ENCODE peak calls at places on chromosomes 7 and 10, in five cellular contexts. U, J, T, E and Z are unnamed samples. For H3K4me1, the result is how much of the 10 kb centered on the place peaks cover.

GRCh38 chr10:124002391-124003069 is 90.9 kb downstream of the CHST15 start:
- DNase-seq in U (no peak), J (no peak), T (no peak), E (no peak), Z (no peak)

GRCh38 chr7:2175091-2175490 is 57.7 kb downstream of the MAD1L1 start:
- DNase-seq in U (no peak), J (no peak), T (no peak), E (no peak), Z (no peak)

GRCh38 chr10:73956476-73957338 is 41.2 kb upstream of the VCL start:
- DNase-seq in U (peak), J (peak), T (peak), E (peak), Z (peak)

GRCh38 chr10:73590881-73591577 is at the start of gene USP54:
- DNase-seq in U (peak), J (no peak), T (peak), E (peak), Z (peak)

GRCh38 chr10:93452143-93452542 is 30.0 kb downstream of the MYOF start:
- DNase-seq in U (no peak), J (no peak), T (no peak), E (no peak), Z (peak)

GRCh38 chr10:4688168-4688567 is 137.8 kb upstream of the AKR1E2 start:
- DNase-seq in U (no peak), J (no peak), T (no peak), E (no peak), Z (no peak)

GRCh38 chr7:100983451-100984187 is 14.3 kb downstream of the MUC12 start:
- DNase-seq in U (peak), J (no peak), T (peak), E (peak), Z (peak)

GRCh38 chr10:112977294-112977951 is 27.4 kb downstream of the TCF7L2 start:
- DNase-seq in U (no peak), J (no peak), T (no peak), E (no peak), Z (no peak)

GRCh38 chr10:88702848-88703597 is 3.0 kb upstream of the LIPK start:
- DNase-seq in U (peak), J (no peak), T (no peak), E (no peak), Z (peak)

GRCh38 chr7:107446988-107447387 is 22.9 kb upstream of the GPR22 start:
- DNase-seq in U (peak), J (no peak), T (peak), E (peak), Z (no peak)

GRCh38 chr7:38310601-38311057 is 37.2 kb upstream of the TARP start:
- DNase-seq in U (no peak), J (no peak), T (no peak), E (no peak), Z (no peak)

GRCh38 chr10:93074597-93075368 is 1.1 kb downstream of the CYP26A1 start:
- DNase-seq in U (no peak), J (peak), T (peak), E (no peak), Z (no peak)

GRCh38 chr7:44096326-44096881 is 7.7 kb upstream of the AEBP1 start:
- DNase-seq in U (no peak), J (no peak), T (no peak), E (no peak), Z (no peak)

GRCh38 chr7:91628742-91629141 is 251.8 kb downstream of the MTERF1 start:
- DNase-seq in U (no peak), J (no peak), T (no peak), E (no peak), Z (peak)

GRCh38 chr10:12707461-12708185 is 293.9 kb downstream of the CCDC3 start:
- DNase-seq in U (peak), J (peak), T (peak), E (peak), Z (peak)
- H3K4me1 ChIP-seq in U (half or more), J (under half), T (half or more), E (half or more), Z (half or more)

DNA sequence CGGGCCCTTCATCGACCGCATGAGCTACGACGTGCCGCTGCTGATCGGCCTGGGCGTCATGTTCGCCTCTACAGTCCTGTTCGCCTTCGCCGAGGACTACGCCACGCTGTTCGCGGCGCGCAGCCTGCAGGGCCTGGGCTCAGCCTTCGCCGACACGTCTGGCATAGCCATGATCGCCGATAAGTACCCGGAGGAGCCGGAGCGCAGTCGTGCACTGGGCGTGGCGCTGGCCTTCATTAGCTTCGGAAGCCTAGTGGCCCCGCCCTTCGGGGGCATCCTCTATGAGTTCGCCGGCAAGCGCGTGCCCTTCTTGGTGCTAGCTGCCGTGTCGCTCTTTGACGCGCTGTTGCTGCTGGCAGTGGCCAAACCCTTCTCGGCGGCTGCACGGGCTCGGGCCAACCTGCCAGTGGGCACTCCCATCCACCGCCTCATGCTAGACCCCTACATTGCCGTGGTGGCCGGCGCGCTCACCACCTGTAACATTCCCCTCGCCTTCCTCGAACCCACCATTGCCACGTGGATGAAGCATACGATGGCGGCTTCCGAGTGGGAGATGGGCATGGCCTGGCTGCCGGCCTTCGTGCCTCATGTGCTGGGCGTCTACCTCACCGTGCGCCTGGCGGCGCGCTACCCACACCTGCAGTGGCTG is 1.2 kb downstream of the SLC18A3 start:
- DNase-seq in U (no peak), J (no peak), T (peak), E (no peak), Z (no peak)
- TF ChIP-seq EZH2 in U (peak), J (no peak), T (peak), E (no peak), Z (peak)

GRCh38 chr7:13098161-13098560 is 410.7 kb downstream of the ARL4A start:
- DNase-seq in U (no peak), J (no peak), T (no peak), E (no peak), Z (no peak)

GRCh38 chr7:13090959-13091358 is 403.5 kb downstream of the ARL4A start:
- DNase-seq in U (no peak), J (no peak), T (no peak), E (no peak), Z (no peak)

GRCh38 chr7:13091974-13092707 is 404.7 kb downstream of the ARL4A start:
- DNase-seq in U (no peak), J (no peak), T (no peak), E (no peak), Z (peak)

GRCh38 chr7:13097508-13097907 is 410.1 kb downstream of the ARL4A start:
- DNase-seq in U (no peak), J (no peak), T (no peak), E (no peak), Z (no peak)

GRCh38 chr7:13092708-13093005 is 405.2 kb downstream of the ARL4A start:
- DNase-seq in U (no peak), J (no peak), T (no peak), E (no peak), Z (no peak)
- H2AFZ ChIP-seq in U (no peak), J (no peak), T (no peak), E (no peak), Z (no peak)

GRCh38 chr7:50713357-50713965 is 69.2 kb downstream of the GRB10 start:
- DNase-seq in U (no peak), J (no peak), T (no peak), E (no peak), Z (no peak)
- H3K4me1 ChIP-seq in U (under half), J (under half), T (under half), E (under half), Z (under half)

GRCh38 chr10:22473459-22473858 is 128.2 kb downstream of the SPAG6 start:
- DNase-seq in U (no peak), J (no peak), T (peak), E (no peak), Z (no peak)

GRCh38 chr10:22475857-22476600 is 130.7 kb downstream of the SPAG6 start:
- DNase-seq in U (no peak), J (no peak), T (peak), E (no peak), Z (no peak)

GRCh38 chr10:22476601-22477364 is 131.5 kb downstream of the SPAG6 start:
- DNase-seq in U (no peak), J (no peak), T (no peak), E (no peak), Z (no peak)

GRCh38 chr10:22477365-22478287 is 132.3 kb downstream of the SPAG6 start:
- DNase-seq in U (no peak), J (no peak), T (no peak), E (no peak), Z (no peak)

DNA sequence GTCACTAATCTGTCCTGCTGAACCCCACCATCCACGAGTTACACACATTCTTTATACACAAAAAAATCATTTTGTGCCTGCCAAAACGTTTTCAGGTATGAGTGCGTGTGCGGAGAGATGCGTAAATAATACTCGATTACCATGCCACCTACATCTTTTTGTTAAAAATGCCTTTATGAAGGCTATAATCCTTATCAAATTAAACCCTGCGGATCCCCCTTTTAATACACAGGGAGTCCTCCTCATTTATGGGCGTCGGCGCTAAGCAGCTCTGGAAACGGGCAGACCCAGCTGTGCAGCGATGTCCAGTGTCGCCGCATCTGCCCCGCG is 130.2 kb downstream of the SPAG6 start:
- DNase-seq in U (no peak), J (no peak), T (no peak), E (no peak), Z (no peak)
- TF ChIP-seq EZH2 in U (no peak), J (no peak), T (no peak), E (no peak), Z (no peak)

DNA sequence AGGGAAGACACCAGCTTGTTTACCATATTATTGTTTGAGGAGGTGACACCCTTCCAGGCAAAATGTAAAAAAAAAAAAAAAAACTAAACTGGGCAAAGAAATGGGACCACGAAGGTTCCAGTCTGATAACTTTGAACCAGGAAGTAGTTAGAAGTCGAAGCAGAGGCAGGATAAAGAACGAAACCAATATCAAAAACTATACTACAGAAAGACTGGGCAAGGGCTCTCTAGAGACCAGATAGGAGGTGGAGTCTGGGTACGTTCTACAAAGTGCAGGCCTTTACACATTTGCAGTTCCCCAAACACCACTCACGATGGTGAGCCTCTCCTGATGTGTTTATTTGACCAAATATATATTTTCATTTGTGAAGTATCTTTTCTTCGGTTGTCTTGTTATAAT is 125.7 kb upstream of the CDK1 start:
- DNase-seq in U (no peak), J (no peak), T (no peak), E (no peak), Z (no peak)
- H2AFZ ChIP-seq in U (no peak), J (no peak), T (no peak), E (no peak), Z (no peak)